ENCODE peak calls at places on chromosomes 13 and 19, in seven cellular contexts. E, U, K, R, I, C and H are unnamed samples.

GRCh38 chr13:94384217-94384905 is 95.1 kb downstream of the DCT start:
- DNase-seq in K (no peak), C (no peak), E (no peak), I (no peak), U (no peak), R (no peak), H (no peak)

GRCh38 chr13:61777281-61777680 is 361.6 kb upstream of the PCDH20 start:
- DNase-seq in C (peak), E (no peak), R (peak), I (no peak), K (no peak), U (no peak), H (no peak)

GRCh38 chr13:99425485-99426341 is 75.6 kb upstream of the TM9SF2 start:
- DNase-seq in U (no peak), I (no peak), E (no peak), C (no peak), K (no peak), R (no peak), H (no peak)

GRCh38 chr13:101390461-101390860 is 25.8 kb downstream of the NALCN start:
- DNase-seq in I (no peak), K (no peak), U (peak), E (no peak), R (no peak), C (peak), H (no peak)

GRCh38 chr13:108263961-108264360 is 5.6 kb upstream of the TNFSF13B start:
- DNase-seq in E (no peak), R (no peak), I (no peak), K (no peak), U (no peak), C (no peak), H (no peak)

GRCh38 chr13:51734786-51735185 is 69.2 kb downstream of the DHRS12 start:
- DNase-seq in C (peak), E (no peak), I (no peak), U (no peak), K (no peak), R (no peak), H (no peak)

GRCh38 chr13:36385471-36385870 is 39.3 kb upstream of the SPART start:
- DNase-seq in U (no peak), K (no peak), R (no peak), C (peak), I (no peak), E (no peak), H (no peak)

GRCh38 chr19:36838784-36839324 is 667 bp upstream of the ZNF790 start:
- DNase-seq in E (no peak), C (peak), K (no peak), R (no peak), U (peak), I (no peak), H (peak)

GRCh38 chr19:42028304-42029216 is 34.5 kb upstream of the ATP1A3 start:
- DNase-seq in U (no peak), R (peak), K (peak), E (no peak), C (no peak), I (no peak), H (no peak)

GRCh38 chr19:17539288-17540117 is 15.9 kb upstream of the COLGALT1 start:
- DNase-seq in K (peak), U (peak), E (peak), R (peak), C (peak), I (peak), H (peak)
- TF ChIP-seq CTCF in K (no peak), U (peak), E (no peak), R (peak), C (no peak), I (peak), H (peak)

GRCh38 chr13:29182216-29182615 is 362.1 kb downstream of the MTUS2 start:
- DNase-seq in C (no peak), K (no peak), I (no peak), U (no peak), E (no peak), R (no peak), H (no peak)
- TF ChIP-seq CTCF in C (no peak), K (no peak), I (no peak), U (no peak), E (no peak), R (no peak), H (no peak)

GRCh38 chr13:45728759-45729158 is 26.6 kb downstream of the CBY2 start:
- DNase-seq in U (no peak), E (no peak), I (no peak), R (peak), C (no peak), K (no peak), H (no peak)
- TF ChIP-seq CTCF in U (no peak), E (no peak), I (no peak), R (peak), C (no peak), K (peak), H (peak)

GRCh38 chr19:31500921-31501320 is 151.7 kb upstream of the TSHZ3 start:
- DNase-seq in K (no peak), I (no peak), R (no peak), C (no peak), E (no peak), U (no peak), H (peak)
- TF ChIP-seq CTCF in K (no peak), I (no peak), R (no peak), C (no peak), E (no peak), U (no peak), H (no peak)

DNA sequence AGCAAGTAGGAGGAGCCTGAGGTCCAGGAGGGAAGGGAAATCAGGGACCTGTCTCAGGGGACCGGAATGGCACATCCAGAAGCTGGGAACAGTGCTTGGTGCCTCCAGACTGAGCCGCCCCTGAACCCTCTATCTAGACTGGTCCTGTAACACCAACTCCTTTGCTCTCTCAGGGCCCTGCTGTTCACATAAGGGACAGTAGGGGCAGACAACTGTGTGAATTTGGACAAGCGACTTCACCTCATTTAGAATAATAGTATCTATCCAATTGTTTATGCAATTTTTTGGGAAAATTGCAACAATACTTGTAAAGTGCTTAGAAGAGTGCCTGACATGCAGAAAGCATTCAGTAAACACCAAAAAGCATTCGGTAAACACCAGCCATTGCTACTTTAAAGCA is 14.0 kb downstream of the SYMPK start:
- DNase-seq in U (no peak), E (no peak), R (no peak), K (no peak), C (no peak), I (no peak), H (no peak)
- TF ChIP-seq CTCF in U (peak), E (no peak), R (peak), K (peak), C (peak), I (no peak), H (no peak)

GRCh38 chr13:29589967-29590366 is 5.5 kb downstream of the SLC7A1 start:
- DNase-seq in R (peak), U (no peak), K (no peak), I (no peak), E (no peak), C (no peak), H (no peak)
- TF ChIP-seq CTCF in R (peak), U (no peak), K (peak), I (peak), E (no peak), C (no peak), H (no peak)

GRCh38 chr19:5504115-5504514 is 48.9 kb downstream of the ZNRF4 start:
- DNase-seq in I (no peak), C (no peak), R (no peak), U (no peak), K (no peak), E (no peak), H (no peak)
- TF ChIP-seq CTCF in I (no peak), C (no peak), R (no peak), U (peak), K (peak), E (no peak), H (no peak)

GRCh38 chr19:33749016-33749415 is 47.7 kb upstream of the KCTD15 start:
- DNase-seq in I (no peak), C (no peak), U (no peak), E (no peak), K (no peak), R (no peak), H (no peak)
- TF ChIP-seq CTCF in I (no peak), C (no peak), U (no peak), E (no peak), K (no peak), R (no peak), H (no peak)

DNA sequence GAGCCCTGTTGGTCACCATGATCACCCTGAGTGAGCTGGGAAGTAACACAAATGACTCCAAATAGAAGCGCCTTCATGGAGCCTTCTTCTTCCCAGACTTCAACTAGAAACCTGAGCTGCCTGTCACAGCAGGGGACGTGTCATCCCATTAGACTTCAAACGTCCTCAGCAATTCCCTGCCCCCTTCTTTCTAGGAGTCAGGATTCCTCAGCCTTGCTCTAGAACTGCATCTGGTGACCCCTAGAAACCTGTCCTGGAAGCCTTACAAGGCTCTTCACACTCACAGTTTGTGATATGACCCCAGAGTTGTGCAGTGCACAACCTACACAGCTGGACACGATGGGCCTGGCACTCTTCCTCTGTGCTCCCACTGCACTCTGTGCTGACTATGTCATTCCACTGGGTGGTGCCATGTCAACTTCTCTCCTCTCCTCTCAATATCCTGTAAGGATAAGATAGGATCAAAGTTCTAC is 23.6 kb upstream of the TTYH1 start:
- DNase-seq in C (no peak), U (no peak), R (peak), E (no peak), K (no peak), I (no peak), H (no peak)
- TF ChIP-seq CTCF in C (no peak), U (no peak), R (peak), E (no peak), K (no peak), I (no peak), H (no peak)